ENCODE peak calls at places on chromosomes 6 and 20, in four cellular contexts. One of them, this sample, is unnamed.

GRCh38 chr6:73263570-73263909 is 544 bp upstream of the KHDC1 start:
- DNase-seq in sigmoid colon: no peak
- DNase-seq in breast epithelium: no peak
- DNase-seq in spleen: no peak
- DNase-seq in this sample: no peak

GRCh38 chr20:59004763-59005522 is 2.1 kb downstream of the CTSZ start:
- DNase-seq in sigmoid colon: peak; percentile 78
- DNase-seq in breast epithelium: no peak
- DNase-seq in spleen: peak; percentile 94
- DNase-seq in this sample: no peak

GRCh38 chr6:11211235-11211634 is 21.2 kb downstream of the NEDD9 start:
- DNase-seq in sigmoid colon: no peak
- DNase-seq in breast epithelium: no peak
- DNase-seq in spleen: no peak
- DNase-seq in this sample: no peak

GRCh38 chr20:45924391-45925261 is 9.9 kb upstream of the PCIF1 start:
- DNase-seq in sigmoid colon: peak; percentile 80
- DNase-seq in breast epithelium: no peak
- DNase-seq in spleen: no peak
- DNase-seq in this sample: no peak

GRCh38 chr20:22862645-22863230 is 172.4 kb upstream of the SSTR4 start:
- DNase-seq in sigmoid colon: no peak
- DNase-seq in breast epithelium: no peak
- DNase-seq in spleen: no peak
- DNase-seq in this sample: no peak

GRCh38 chr6:12148317-12148801 is 136.2 kb downstream of the HIVEP1 start:
- DNase-seq in sigmoid colon: no peak
- DNase-seq in breast epithelium: no peak
- DNase-seq in spleen: no peak
- DNase-seq in this sample: no peak

GRCh38 chr6:116779569-116780164 is 14.1 kb upstream of the FAM162B start:
- DNase-seq in sigmoid colon: no peak
- DNase-seq in breast epithelium: no peak
- DNase-seq in spleen: no peak
- DNase-seq in this sample: no peak

GRCh38 chr6:63643862-63644261 is 8.3 kb downstream of the PHF3 start:
- DNase-seq in sigmoid colon: no peak
- DNase-seq in breast epithelium: no peak
- DNase-seq in spleen: no peak
- DNase-seq in this sample: no peak

GRCh38 chr6:25054469-25054868 is 118.7 kb upstream of the RIPOR2 start:
- DNase-seq in sigmoid colon: no peak
- DNase-seq in breast epithelium: no peak
- DNase-seq in spleen: no peak
- DNase-seq in this sample: no peak

GRCh38 chr6:33418690-33419291 is 884 bp upstream of the CUTA start:
- DNase-seq in sigmoid colon: no peak
- DNase-seq in breast epithelium: no peak
- DNase-seq in spleen: peak; percentile 69
- DNase-seq in this sample: no peak

GRCh38 chr20:13638496-13639477 is at the start of gene TASP1:
- DNase-seq in sigmoid colon: peak; percentile 98
- DNase-seq in breast epithelium: peak; percentile 99
- DNase-seq in spleen: peak; percentile 98
- DNase-seq in this sample: peak; percentile 99

GRCh38 chr6:17115251-17116089 is 13.6 kb downstream of the STMND1 start:
- DNase-seq in sigmoid colon: no peak
- DNase-seq in breast epithelium: no peak
- DNase-seq in spleen: no peak
- DNase-seq in this sample: no peak

GRCh38 chr6:159691963-159692287 is 1.1 kb downstream of the SOD2 start:
- DNase-seq in sigmoid colon: no peak
- DNase-seq in breast epithelium: no peak
- DNase-seq in spleen: peak; percentile 77
- DNase-seq in this sample: peak; percentile 80

GRCh38 chr20:52016022-52016421 is 175.6 kb downstream of the ZFP64 start:
- DNase-seq in sigmoid colon: no peak
- DNase-seq in breast epithelium: no peak
- DNase-seq in spleen: no peak
- DNase-seq in this sample: no peak

GRCh38 chr6:148332088-148332487 is 10.6 kb upstream of the SASH1 start:
- DNase-seq in sigmoid colon: no peak
- DNase-seq in breast epithelium: no peak
- DNase-seq in spleen: no peak
- DNase-seq in this sample: no peak

GRCh38 chr6:28982476-28983266 is 22.4 kb downstream of the ZNF311 start:
- DNase-seq in sigmoid colon: no peak
- DNase-seq in breast epithelium: no peak
- DNase-seq in spleen: no peak
- DNase-seq in this sample: no peak

GRCh38 chr20:4272225-4272624 is 256.9 kb upstream of the RNF24 start:
- DNase-seq in sigmoid colon: no peak
- DNase-seq in breast epithelium: no peak
- DNase-seq in spleen: no peak
- DNase-seq in this sample: no peak

GRCh38 chr6:104789770-104790190 is 69.9 kb downstream of the HACE1 start:
- DNase-seq in sigmoid colon: no peak
- DNase-seq in breast epithelium: no peak
- DNase-seq in spleen: no peak
- DNase-seq in this sample: no peak

GRCh38 chr6:105164418-105164817 is 15.4 kb downstream of the POPDC3 start:
- DNase-seq in sigmoid colon: no peak
- DNase-seq in breast epithelium: no peak
- DNase-seq in spleen: no peak
- DNase-seq in this sample: no peak

GRCh38 chr6:36118550-36119107 is 11.7 kb upstream of the MAPK13 start:
- DNase-seq in sigmoid colon: peak; percentile 68
- DNase-seq in breast epithelium: peak; percentile 45
- DNase-seq in spleen: peak; percentile 89
- DNase-seq in this sample: peak; percentile 89

DNA sequence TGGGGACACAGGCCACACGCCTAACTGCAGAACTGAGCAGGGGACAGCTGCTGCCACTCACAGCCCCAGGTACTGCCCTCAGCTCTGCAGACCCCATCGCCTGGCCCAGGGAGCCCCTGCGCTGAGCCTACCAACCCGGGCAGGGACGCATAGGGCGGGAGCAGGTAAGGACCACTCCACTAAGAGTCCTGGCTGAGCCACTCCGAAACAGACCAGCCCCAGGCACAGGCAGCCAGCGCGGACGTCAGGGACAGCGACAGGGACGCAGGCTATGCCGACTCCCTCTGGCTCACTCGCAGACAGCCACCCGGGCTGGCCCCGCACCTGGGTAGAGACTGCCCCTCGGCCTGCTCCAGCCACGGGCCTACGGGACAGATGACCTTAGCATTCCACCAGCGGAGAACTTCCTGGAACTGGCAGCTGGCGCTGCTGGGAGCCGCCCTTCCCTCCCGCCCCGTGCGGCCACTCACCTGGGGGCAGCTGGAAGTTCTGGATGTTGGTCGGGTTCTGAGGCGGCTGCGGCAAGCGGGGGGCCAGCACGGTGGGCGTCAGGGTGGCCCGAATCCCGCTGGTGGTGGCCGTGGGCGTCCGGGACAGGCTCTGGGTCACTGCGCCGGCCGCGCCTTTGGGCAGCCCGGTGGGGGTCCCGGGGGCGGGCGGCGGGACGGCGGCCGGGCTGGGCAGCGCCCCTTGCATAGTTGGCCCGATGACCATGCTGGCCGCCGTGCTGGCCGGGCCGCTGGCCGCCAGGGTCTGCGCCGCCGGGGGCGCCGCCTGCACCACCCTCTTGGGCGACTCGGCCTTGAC is 1.5 kb downstream of the TAF4 start:
- DNase-seq in sigmoid colon: no peak
- DNase-seq in breast epithelium: peak; percentile 27
- DNase-seq in spleen: peak; percentile 87
- DNase-seq in this sample: no peak
- TF ChIP-seq POLR2AphosphoS5 in sigmoid colon: no peak
- TF ChIP-seq POLR2AphosphoS5 in breast epithelium: no peak
- TF ChIP-seq POLR2AphosphoS5 in spleen: no peak
- TF ChIP-seq POLR2AphosphoS5 in this sample: no peak

GRCh38 chr20:62936996-62937352 is 973 bp upstream of the GID8 start:
- DNase-seq in sigmoid colon: no peak
- DNase-seq in breast epithelium: no peak
- DNase-seq in spleen: no peak
- DNase-seq in this sample: no peak

GRCh38 chr20:62938105-62938888 is at the start of gene GID8:
- DNase-seq in sigmoid colon: peak; percentile 80
- DNase-seq in breast epithelium: no peak
- DNase-seq in spleen: peak; percentile 93
- DNase-seq in this sample: no peak

GRCh38 chr20:62935204-62935967 is 2.6 kb upstream of the GID8 start:
- DNase-seq in sigmoid colon: no peak
- DNase-seq in breast epithelium: no peak
- DNase-seq in spleen: no peak
- DNase-seq in this sample: no peak

GRCh38 chr20:62935968-62936585 is 1.9 kb upstream of the GID8 start:
- DNase-seq in sigmoid colon: no peak
- DNase-seq in breast epithelium: no peak
- DNase-seq in spleen: peak; percentile 69
- DNase-seq in this sample: no peak

GRCh38 chr20:62937353-62938104 is 418 bp upstream of the GID8 start:
- DNase-seq in sigmoid colon: peak; percentile 98
- DNase-seq in breast epithelium: peak; percentile 96
- DNase-seq in spleen: peak; percentile 97
- DNase-seq in this sample: peak; percentile 99
- TF ChIP-seq POLR2A in sigmoid colon: peak; percentile 80
- TF ChIP-seq POLR2A in breast epithelium: peak; percentile 15
- TF ChIP-seq POLR2A in spleen: peak; percentile 33
- TF ChIP-seq POLR2A in this sample: peak; percentile 33

GRCh38 chr6:49054311-49054710 is 408.7 kb downstream of the MMUT start:
- DNase-seq in sigmoid colon: no peak
- DNase-seq in breast epithelium: no peak
- DNase-seq in spleen: no peak
- DNase-seq in this sample: no peak
- TF ChIP-seq POLR2AphosphoS5 in sigmoid colon: no peak
- TF ChIP-seq POLR2AphosphoS5 in breast epithelium: no peak
- TF ChIP-seq POLR2AphosphoS5 in spleen: no peak
- TF ChIP-seq POLR2AphosphoS5 in this sample: no peak

GRCh38 chr6:170308761-170309160 is 2.2 kb downstream of the FAM120B start:
- DNase-seq in sigmoid colon: no peak
- DNase-seq in breast epithelium: no peak
- DNase-seq in spleen: no peak
- DNase-seq in this sample: no peak

GRCh38 chr6:170311696-170312095 is 5.1 kb downstream of the FAM120B start:
- DNase-seq in sigmoid colon: no peak
- DNase-seq in breast epithelium: no peak
- DNase-seq in spleen: no peak
- DNase-seq in this sample: no peak

GRCh38 chr6:170305772-170306323 is 710 bp upstream of the FAM120B start:
- DNase-seq in sigmoid colon: no peak
- DNase-seq in breast epithelium: no peak
- DNase-seq in spleen: no peak
- DNase-seq in this sample: no peak

GRCh38 chr6:170307080-170307545 is 555 bp downstream of the FAM120B start:
- DNase-seq in sigmoid colon: no peak
- DNase-seq in breast epithelium: no peak
- DNase-seq in spleen: no peak
- DNase-seq in this sample: no peak

DNA sequence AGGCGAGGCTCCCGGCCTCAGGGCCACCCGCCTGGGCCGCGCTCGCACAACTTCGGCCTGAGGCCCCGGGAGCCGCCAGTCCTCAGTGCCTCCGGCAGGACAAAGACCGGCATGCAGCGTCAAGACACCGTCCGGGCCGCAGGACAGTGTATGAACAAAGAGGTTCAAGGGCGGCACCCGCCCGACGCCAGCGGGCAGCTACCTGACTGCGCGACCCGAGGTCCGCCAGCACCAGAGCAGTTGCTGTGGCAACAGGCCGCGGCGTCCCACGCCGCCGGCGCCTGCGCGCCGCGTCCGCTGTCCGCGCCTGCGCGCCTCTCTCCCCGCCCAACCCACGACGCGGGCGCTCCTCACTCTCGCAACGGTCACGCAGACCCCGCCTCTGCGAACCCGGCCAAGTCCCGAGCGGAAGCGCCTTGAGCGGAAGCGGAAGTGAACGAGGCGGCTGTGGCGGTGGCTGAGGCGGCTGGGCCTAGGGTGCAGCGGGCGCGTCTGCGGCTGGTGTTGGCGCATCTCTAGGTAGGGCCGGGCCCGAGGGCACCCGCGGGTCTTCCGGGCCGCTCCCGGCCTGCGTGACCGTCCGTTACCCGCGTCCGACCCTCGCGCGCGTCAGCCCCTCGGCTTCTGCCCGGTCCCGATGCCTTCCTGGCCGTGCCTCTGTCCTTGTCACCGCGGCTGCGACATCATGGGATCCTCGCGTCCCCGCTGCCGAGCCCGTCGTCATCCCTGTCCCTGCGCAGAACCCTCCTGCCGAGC is at the start of gene FAM120B:
- DNase-seq in sigmoid colon: peak; percentile 98
- DNase-seq in breast epithelium: peak; percentile 95
- DNase-seq in spleen: peak; percentile 100
- DNase-seq in this sample: peak; percentile 98
- TF ChIP-seq POLR2A in sigmoid colon: peak; percentile 51
- TF ChIP-seq POLR2A in breast epithelium: peak; percentile 88
- TF ChIP-seq POLR2A in spleen: peak; percentile 68
- TF ChIP-seq POLR2A in this sample: peak; percentile 77

GRCh38 chr20:49286689-49287551 is 9.1 kb upstream of the ZNFX1 start:
- DNase-seq in sigmoid colon: no peak
- DNase-seq in breast epithelium: no peak
- DNase-seq in spleen: no peak
- DNase-seq in this sample: no peak
- TF ChIP-seq POLR2AphosphoS5 in sigmoid colon: no peak
- TF ChIP-seq POLR2AphosphoS5 in breast epithelium: no peak
- TF ChIP-seq POLR2AphosphoS5 in spleen: peak; percentile 50
- TF ChIP-seq POLR2AphosphoS5 in this sample: no peak

GRCh38 chr20:62407221-62407992 is at the start of gene CABLES2:
- DNase-seq in sigmoid colon: peak; percentile 97
- DNase-seq in breast epithelium: peak; percentile 91
- DNase-seq in spleen: peak; percentile 97
- DNase-seq in this sample: peak; percentile 96
- TF ChIP-seq POLR2A in sigmoid colon: no peak
- TF ChIP-seq POLR2A in breast epithelium: no peak
- TF ChIP-seq POLR2A in spleen: no peak
- TF ChIP-seq POLR2A in this sample: no peak

GRCh38 chr6:37283786-37284185 is 25.8 kb upstream of the TMEM217 start:
- DNase-seq in sigmoid colon: peak; percentile 87
- DNase-seq in breast epithelium: no peak
- DNase-seq in spleen: no peak
- DNase-seq in this sample: peak; percentile 93
- TF ChIP-seq POLR2AphosphoS5 in sigmoid colon: no peak
- TF ChIP-seq POLR2AphosphoS5 in breast epithelium: no peak
- TF ChIP-seq POLR2AphosphoS5 in spleen: no peak
- TF ChIP-seq POLR2AphosphoS5 in this sample: peak; percentile 72

DNA sequence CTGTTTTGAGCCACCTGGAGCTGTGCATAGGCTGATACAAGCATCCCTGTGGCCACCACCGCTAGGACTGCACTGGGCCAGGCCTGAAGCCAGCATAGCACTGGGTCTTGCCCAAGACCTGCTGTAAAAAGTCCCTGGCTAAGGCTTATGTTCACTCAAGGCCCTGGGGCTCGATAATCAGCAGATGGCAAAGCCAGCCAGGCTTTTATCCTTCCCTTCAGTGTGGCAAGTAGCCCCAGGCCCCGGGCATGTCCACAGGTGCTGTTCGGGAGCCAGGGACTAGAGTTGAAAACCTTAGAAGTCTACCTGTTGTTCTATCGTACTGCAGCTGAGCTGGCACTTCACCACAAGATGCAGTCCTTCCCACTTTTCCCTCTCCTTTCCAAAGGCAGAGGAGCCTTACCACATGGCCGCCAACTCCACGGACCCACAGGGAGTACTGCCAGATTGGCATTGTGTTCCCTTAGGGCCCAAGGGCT is 226.4 kb upstream of the ZNF217 start:
- DNase-seq in sigmoid colon: no peak
- DNase-seq in breast epithelium: peak; percentile 39
- DNase-seq in spleen: no peak
- DNase-seq in this sample: no peak
- TF ChIP-seq POLR2A in sigmoid colon: no peak
- TF ChIP-seq POLR2A in breast epithelium: no peak
- TF ChIP-seq POLR2A in spleen: no peak
- TF ChIP-seq POLR2A in this sample: no peak

This sample was measured in esophagus muscularis mucosa.